ENCODE peak calls at places on chromosomes 6 and 20, in ten cellular contexts. N is CD4-positive, CD25-positive, alpha-beta regulatory T cell; Y is naive thymus-derived CD4-positive, alpha-beta T cell; H is AG10803; J is coronary artery; K is nephron progenitor cell; D is stimulated activated CD8-positive, alpha-beta memory T cell treated with anti-CD3 and anti-CD28 coated beads, Interleukin-15, amount 100 ng/mL, for 1 hour; G is osteocyte; I is NCI-H1105; Z is breast epithelium. O is an unnamed sample.

GRCh38 chr6:40536442-40536841 is 50.7 kb downstream of the LRFN2 start:
- DNase-seq in N (no peak), Y (no peak), H (no peak), J (no peak), K (peak), D (no peak), G (no peak), I (no peak), Z (no peak), O (no peak)

GRCh38 chr6:32397252-32397920 is 9.6 kb downstream of the BTNL2 start:
- DNase-seq in N (no peak), Y (no peak), H (no peak), J (no peak), K (no peak), D (no peak), G (no peak), I (no peak), Z (no peak), O (no peak)

GRCh38 chr6:53310751-53311585 is 37.8 kb downstream of the ELOVL5 start:
- DNase-seq in N (no peak), Y (no peak), H (peak), J (no peak), K (no peak), D (no peak), G (no peak), I (no peak), Z (no peak), O (no peak)

GRCh38 chr20:41563087-41563486 is 55.1 kb downstream of the CHD6 start:
- DNase-seq in N (no peak), Y (no peak), H (no peak), J (no peak), K (no peak), D (no peak), G (no peak), I (no peak), Z (no peak), O (no peak)

GRCh38 chr6:39301606-39302005 is 12.6 kb downstream of the KCNK17 start:
- DNase-seq in N (no peak), Y (no peak), H (no peak), J (no peak), K (peak), D (no peak), G (no peak), I (no peak), Z (no peak), O (no peak)

GRCh38 chr6:34414999-34415858 is 10.6 kb downstream of the RPS10 start:
- DNase-seq in N (peak), Y (no peak), H (peak), J (no peak), K (no peak), D (no peak), G (no peak), I (peak), Z (no peak), O (no peak)

GRCh38 chr6:8301502-8301901 is 133.8 kb downstream of the SLC35B3 start:
- DNase-seq in N (no peak), Y (no peak), H (no peak), J (no peak), K (no peak), D (no peak), G (no peak), I (no peak), Z (no peak), O (no peak)

GRCh38 chr6:159052720-159053119 is 7.9 kb upstream of the TAGAP start:
- DNase-seq in N (no peak), Y (no peak), H (no peak), J (no peak), K (no peak), D (no peak), G (no peak), I (no peak), Z (no peak), O (no peak)

GRCh38 chr20:49132995-49133451 is 55.1 kb downstream of the STAU1 start:
- DNase-seq in N (no peak), Y (no peak), H (peak), J (peak), K (peak), D (no peak), G (no peak), I (no peak), Z (no peak), O (no peak)

GRCh38 chr6:129536271-129536670 is 173.7 kb downstream of the ARHGAP18 start:
- DNase-seq in N (no peak), Y (no peak), H (no peak), J (no peak), K (no peak), D (no peak), G (no peak), I (no peak), Z (no peak), O (no peak)

GRCh38 chr6:31401403-31401802 is 2.0 kb upstream of the MICA start:
- DNase-seq in N (no peak), Y (no peak), H (peak), J (no peak), K (no peak), D (no peak), G (no peak), I (no peak), Z (no peak), O (no peak)

GRCh38 chr6:26056583-26057350 is 30.5 kb upstream of the HFE start:
- DNase-seq in N (no peak), Y (no peak), H (peak), J (no peak), K (no peak), D (no peak), G (no peak), I (no peak), Z (no peak), O (no peak)

GRCh38 chr6:134422426-134423231 is 104.7 kb upstream of the SGK1 start:
- DNase-seq in N (no peak), Y (no peak), H (peak), J (no peak), K (no peak), D (no peak), G (no peak), I (no peak), Z (no peak), O (no peak)

GRCh38 chr6:85912582-85912981 is 269.9 kb upstream of the SYNCRIP start:
- DNase-seq in N (no peak), Y (no peak), H (no peak), J (no peak), K (no peak), D (no peak), G (no peak), I (no peak), Z (no peak), O (no peak)

GRCh38 chr20:37711001-37711400 is 17.2 kb downstream of the CTNNBL1 start:
- DNase-seq in N (no peak), Y (no peak), H (no peak), J (no peak), K (no peak), D (no peak), G (no peak), I (no peak), Z (no peak), O (no peak)

GRCh38 chr6:168130683-168131371 is 51.8 kb upstream of the FRMD1 start:
- DNase-seq in N (no peak), Y (no peak), H (no peak), J (peak), K (no peak), D (no peak), G (peak), I (no peak), Z (no peak), O (no peak)

GRCh38 chr6:4466260-4466659 is 309.9 kb upstream of the CDYL start:
- DNase-seq in N (no peak), Y (no peak), H (no peak), J (no peak), K (no peak), D (no peak), G (no peak), I (peak), Z (no peak), O (no peak)

GRCh38 chr6:36505744-36506534 is 41.3 kb downstream of the STK38 start:
- DNase-seq in N (no peak), Y (no peak), H (no peak), J (no peak), K (no peak), D (no peak), G (no peak), I (no peak), Z (no peak), O (no peak)

GRCh38 chr6:116530436-116530835 is 15.0 kb downstream of the TRAPPC3L start:
- DNase-seq in N (no peak), Y (no peak), H (no peak), J (no peak), K (no peak), D (no peak), G (no peak), I (peak), Z (no peak), O (no peak)

GRCh38 chr20:36818185-36818584 is 44.6 kb upstream of the DSN1 start:
- DNase-seq in N (no peak), Y (no peak), H (no peak), J (no peak), K (no peak), D (no peak), G (no peak), I (no peak), Z (no peak), O (no peak)

GRCh38 chr6:22785036-22785435 is 215.7 kb downstream of the HDGFL1 start:
- DNase-seq in N (no peak), Y (no peak), H (no peak), J (no peak), K (peak), D (no peak), G (no peak), I (no peak), Z (no peak), O (no peak)

GRCh38 chr6:21441386-21441785 is 152.2 kb upstream of the SOX4 start:
- DNase-seq in N (no peak), Y (no peak), H (no peak), J (no peak), K (no peak), D (no peak), G (no peak), I (no peak), Z (no peak), O (no peak)

GRCh38 chr6:161237176-161237575 is 36.7 kb downstream of the AGPAT4 start:
- DNase-seq in N (no peak), Y (no peak), H (no peak), J (no peak), K (no peak), D (no peak), G (no peak), I (no peak), Z (no peak), O (no peak)

GRCh38 chr6:26330835-26331808 is 33.9 kb upstream of the BTN3A2 start:
- DNase-seq in N (peak), Y (peak), H (peak), J (no peak), K (no peak), D (no peak), G (no peak), I (no peak), Z (no peak), O (no peak)

GRCh38 chr20:19832875-19833274 is 74.8 kb downstream of the RIN2 start:
- DNase-seq in N (no peak), Y (no peak), H (no peak), J (no peak), K (no peak), D (no peak), G (no peak), I (no peak), Z (no peak), O (no peak)